ENCODE peak calls at places on chromosome 18, in seven cellular contexts. S, H, B, I, Z, K and R are unnamed samples.

GRCh38 chr18:46169464-46169941 is 65.3 kb downstream of the HAUS1 start:
- DNase-seq in S (no peak), H (no peak), B (no peak), I (peak; percentile 81), Z (no peak), K (no peak), R (no peak)

GRCh38 chr18:58997811-58998337 is 133.2 kb downstream of the ZNF532 start:
- DNase-seq in S (no peak), H (no peak), B (no peak), I (peak; percentile 80), Z (no peak), K (no peak), R (no peak)

GRCh38 chr18:23259701-23260661 is 124.7 kb downstream of the CABLES1 start:
- DNase-seq in S (no peak), H (no peak), B (peak; percentile 93), I (peak; percentile 82), Z (peak; percentile 65), K (peak; percentile 48), R (no peak)

GRCh38 chr18:22347624-22348511 is 69.8 kb downstream of the CTAGE1 start:
- DNase-seq in S (no peak), H (no peak), B (no peak), I (no peak), Z (no peak), K (no peak), R (no peak)

GRCh38 chr18:10213526-10213925 is 240.9 kb upstream of the APCDD1 start:
- DNase-seq in S (no peak), H (peak; percentile 42), B (peak; percentile 76), I (no peak), Z (no peak), K (no peak), R (peak; percentile 17)

GRCh38 chr18:74282359-74283254 is 9.2 kb downstream of the CYB5A start:
- DNase-seq in S (no peak), H (no peak), B (no peak), I (no peak), Z (no peak), K (no peak), R (no peak)

GRCh38 chr18:41594582-41594981 is 360.5 kb upstream of the PIK3C3 start:
- DNase-seq in S (no peak), H (no peak), B (no peak), I (no peak), Z (no peak), K (no peak), R (no peak)

GRCh38 chr18:64807560-64807959 is 658.7 kb upstream of the LINC00305 start:
- DNase-seq in S (no peak), H (no peak), B (no peak), I (no peak), Z (no peak), K (no peak), R (no peak)

GRCh38 chr18:51417643-51418483 is 220.4 kb upstream of the MEX3C start:
- DNase-seq in S (no peak), H (no peak), B (no peak), I (no peak), Z (no peak), K (no peak), R (no peak)

GRCh38 chr18:22300665-22301636 is 116.8 kb downstream of the CTAGE1 start:
- DNase-seq in S (no peak), H (no peak), B (no peak), I (no peak), Z (no peak), K (no peak), R (no peak)